ENCODE peak calls at places on chromosomes 1 and 21, in four cellular contexts. M is fibroblast of lung, W is AG04449, S is GM12864. H is an unnamed sample.

GRCh38 chr21:38438476-38438893 is 59.8 kb downstream of the ERG start:
- DNase-seq in M (peak), S (no peak), W (no peak), H (no peak)

GRCh38 chr1:62234709-62235108 is 40.1 kb downstream of the L1TD1 start:
- DNase-seq in M (no peak), W (no peak), S (no peak), H (no peak)

GRCh38 chr1:25544819-25545218 is 1.4 kb downstream of the LDLRAP1 start:
- DNase-seq in S (no peak), W (no peak), M (no peak), H (no peak)

GRCh38 chr1:220927442-220927841 is 48.2 kb downstream of the HLX start:
- DNase-seq in M (no peak), S (no peak), W (no peak), H (no peak)

GRCh38 chr1:213649373-213649772 is 338.4 kb upstream of the PROX1 start:
- DNase-seq in W (no peak), S (no peak), M (no peak), H (no peak)

GRCh38 chr1:85321237-85321964 is 45.0 kb upstream of the BCL10 start:
- DNase-seq in W (no peak), S (no peak), M (peak), H (no peak)

GRCh38 chr1:233668725-233669294 is 54.9 kb downstream of the KCNK1 start:
- DNase-seq in M (peak), S (peak), W (no peak), H (no peak)

GRCh38 chr21:18204931-18205330 is 39.7 kb upstream of the CHODL start:
- DNase-seq in M (no peak), S (no peak), W (no peak), H (no peak)

GRCh38 chr1:97989094-97989680 is 68.4 kb upstream of the DPYD start:
- DNase-seq in S (no peak), M (peak), W (no peak), H (no peak)

GRCh38 chr1:43653339-43653738 is 3.4 kb downstream of the KDM4A start:
- DNase-seq in W (no peak), S (no peak), M (peak), H (no peak)

GRCh38 chr1:82317671-82318070 is 516.9 kb downstream of the ADGRL2 start:
- DNase-seq in S (no peak), M (no peak), W (no peak), H (no peak)

GRCh38 chr1:24805534-24806301 is 60.5 kb downstream of the CLIC4 start:
- DNase-seq in M (peak), W (no peak), S (no peak), H (no peak)

GRCh38 chr1:21749109-21749508 is 33.8 kb downstream of the USP48 start:
- DNase-seq in W (no peak), S (no peak), M (no peak), H (no peak)

GRCh38 chr1:176119549-176119948 is 87.5 kb downstream of the COP1 start:
- DNase-seq in W (no peak), M (peak), S (no peak), H (no peak)

GRCh38 chr1:214551436-214552173 is at the start of gene PTPN14:
- DNase-seq in S (no peak), W (peak), M (peak), H (peak)

GRCh38 chr1:28343405-28343804 is 14.6 kb downstream of the MED18 start:
- DNase-seq in M (no peak), W (no peak), S (no peak), H (peak)

GRCh38 chr1:8571200-8571984 is 246.0 kb downstream of the RERE start:
- DNase-seq in S (no peak), W (no peak), M (peak), H (no peak)

GRCh38 chr21:42425603-42425985 is 21.9 kb downstream of the UBASH3A start:
- DNase-seq in M (no peak), S (no peak), W (no peak), H (no peak)

DNA sequence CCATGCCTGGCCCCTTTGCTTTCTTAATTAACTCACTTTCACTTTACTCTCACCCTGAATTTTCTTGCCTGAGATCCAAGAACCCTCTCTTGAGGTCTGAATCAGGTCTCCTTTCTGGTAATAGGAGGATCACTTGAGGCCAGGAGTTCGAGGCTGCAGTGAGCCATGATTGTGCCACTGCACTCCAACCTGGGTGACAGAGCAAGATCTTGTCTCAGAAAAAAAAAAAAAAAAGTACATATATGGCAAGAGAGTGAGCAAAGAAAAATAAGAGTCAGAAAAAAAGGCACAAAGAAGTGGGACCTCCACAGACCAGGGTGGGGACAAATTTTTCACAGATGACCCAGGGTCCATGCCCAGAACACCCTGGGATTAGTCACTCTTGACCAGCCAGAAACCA is 34.1 kb upstream of the RD3 start:
- DNase-seq in S (no peak), M (no peak), W (no peak), H (no peak)
- H3K4me3 ChIP-seq in S (no peak), M (no peak), W (no peak), H (no peak)

DNA sequence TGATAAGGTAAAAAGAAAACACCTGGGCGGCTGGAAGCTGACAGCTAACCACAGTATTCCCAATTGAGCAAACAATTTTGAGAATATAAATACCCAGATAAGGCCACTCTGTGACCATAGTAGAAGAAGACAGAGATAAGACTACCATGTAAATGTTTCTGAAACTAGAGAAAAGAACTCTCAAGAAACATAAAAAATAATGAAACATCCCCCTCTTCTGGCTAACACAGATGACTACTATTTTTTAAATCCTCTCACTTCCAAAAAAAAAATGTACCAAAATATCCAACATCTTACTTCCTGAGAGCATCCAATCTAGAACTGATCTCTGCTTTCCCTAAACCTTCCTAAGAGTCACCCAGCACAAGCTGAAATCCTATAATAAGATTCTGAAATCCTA is 125.9 kb downstream of the HFM1 start:
- DNase-seq in M (peak), W (peak), S (no peak), H (no peak)
- TF ChIP-seq CTCF in M (no peak), W (no peak), S (no peak), H (peak)

GRCh38 chr1:156676820-156677615 is at the start of gene NES:
- DNase-seq in S (no peak), W (no peak), M (peak), H (no peak)

GRCh38 chr1:156676450-156676819 is 772 bp downstream of the NES start:
- DNase-seq in S (no peak), W (no peak), M (no peak), H (no peak)

GRCh38 chr1:156680056-156680455 is 2.8 kb upstream of the NES start:
- DNase-seq in W (no peak), S (no peak), M (no peak), H (no peak)

GRCh38 chr1:156675715-156676311 is 1.4 kb downstream of the NES start:
- DNase-seq in S (no peak), M (no peak), W (no peak), H (no peak)

GRCh38 chr1:156677616-156678596 is 699 bp upstream of the NES start:
- DNase-seq in S (no peak), W (no peak), M (peak), H (no peak)
- H3K4me3 ChIP-seq in S (no peak), W (peak), M (peak), H (peak)

GRCh38 chr21:44067011-44067839 is 40.0 kb upstream of the PWP2 start:
- DNase-seq in M (no peak), W (no peak), S (no peak), H (no peak)
- TF ChIP-seq CTCF in M (no peak), W (no peak), S (no peak), H (peak)

DNA sequence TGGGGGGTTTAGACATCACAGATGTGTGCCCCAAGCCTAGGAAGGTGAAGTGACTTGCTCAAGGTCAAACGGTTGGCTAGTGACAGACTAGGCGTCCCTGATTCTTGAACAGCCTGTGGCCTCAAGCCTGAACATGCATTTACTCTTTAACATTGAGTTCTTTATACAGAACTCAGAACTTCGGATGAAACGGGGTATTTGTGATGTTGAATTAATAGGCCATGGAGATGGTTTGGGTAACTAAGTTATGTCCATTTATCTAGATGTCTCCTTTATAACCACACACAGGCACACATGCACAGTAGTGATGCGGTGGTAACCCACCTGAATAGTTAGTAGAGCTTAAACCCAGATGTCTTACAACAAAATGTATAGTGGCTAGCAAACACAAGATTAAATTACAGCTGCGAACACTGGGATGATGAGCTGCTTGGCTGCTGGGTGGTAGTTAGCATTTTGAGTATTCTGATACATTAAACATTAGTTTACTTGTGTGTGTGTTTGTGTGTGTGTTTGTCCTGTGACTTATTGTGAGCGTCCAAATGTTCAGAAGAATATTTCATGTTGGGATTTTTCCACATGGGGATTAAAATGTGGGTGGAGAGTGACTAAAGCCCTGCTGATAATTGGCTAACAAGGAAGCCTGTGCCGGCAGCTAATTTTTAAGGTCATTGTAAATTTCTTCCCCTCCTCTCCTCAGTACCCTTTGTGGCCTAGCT is 2.3 kb downstream of the ATP1A1 start:
- DNase-seq in S (no peak), M (no peak), W (no peak), H (peak)
- H3K4me3 ChIP-seq in S (peak), M (peak), W (peak), H (peak)

GRCh38 chr1:32893198-32894018 is 7.1 kb downstream of the HPCA start:
- DNase-seq in S (no peak), M (no peak), W (no peak), H (no peak)
- TF ChIP-seq CTCF in S (no peak), M (no peak), W (peak), H (no peak)

GRCh38 chr1:226549094-226549936 is 751 bp downstream of the STUM start:
- DNase-seq in M (no peak), S (no peak), W (no peak), H (no peak)

GRCh38 chr1:226548281-226549093 is at the start of gene STUM:
- DNase-seq in M (peak), S (no peak), W (no peak), H (no peak)

GRCh38 chr1:226550671-226551041 is 2.1 kb downstream of the STUM start:
- DNase-seq in M (no peak), S (no peak), W (no peak), H (no peak)

GRCh38 chr1:226551299-226551698 is 2.7 kb downstream of the STUM start:
- DNase-seq in W (no peak), S (no peak), M (no peak), H (no peak)

GRCh38 chr1:226549937-226550670 is 1.5 kb downstream of the STUM start:
- DNase-seq in S (peak), M (peak), W (no peak), H (no peak)
- H3K4me3 ChIP-seq in S (no peak), M (no peak), W (no peak), H (no peak)

DNA sequence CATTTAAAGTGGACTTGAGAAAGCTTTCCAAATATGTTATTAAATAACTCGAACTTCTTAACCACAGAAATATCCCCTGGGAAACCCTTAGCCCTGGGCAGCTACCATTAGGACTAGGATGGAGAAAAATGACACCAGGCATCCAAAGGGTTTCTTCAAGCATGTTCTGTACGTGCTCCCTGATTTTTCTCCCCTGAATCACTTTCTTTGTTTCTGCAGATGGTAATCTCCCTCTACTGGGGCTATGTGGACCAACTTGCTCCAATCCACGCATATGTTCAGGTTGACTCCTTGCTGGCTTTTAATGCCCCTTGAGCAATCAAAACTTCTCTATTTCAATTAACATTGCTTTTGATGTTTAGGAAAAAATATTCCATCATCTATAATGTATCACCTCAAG is 312.7 kb upstream of the C1orf87 start:
- DNase-seq in W (no peak), M (no peak), S (no peak), H (no peak)
- TF ChIP-seq CTCF in W (no peak), M (no peak), S (no peak), H (peak)